ENCODE peak calls at places on chromosome 21, in eight cellular contexts. A is LNCaP clone FGC, R is uterus, Q is body of pancreas, K is Calu3, P is K562, U is cardiac muscle cell, H is psoas muscle. S is an unnamed sample.

GRCh38 chr21:35578831-35579470 is 481.4 kb downstream of the SETD4 start:
- DNase-seq in A (no peak), R (no peak), Q (no peak), K (no peak), P (peak; percentile 17), U (no peak), H (no peak), S (no peak)

GRCh38 chr21:36079010-36079649 is 9.3 kb downstream of the CBR1 start:
- DNase-seq in K (no peak), U (no peak), R (no peak), A (no peak), H (no peak), P (peak; percentile 66), Q (peak; percentile 24), S (no peak)

GRCh38 chr21:32371913-32372314 is 20.9 kb downstream of the URB1 start:
- DNase-seq in K (no peak), U (no peak), A (no peak), H (no peak), P (no peak), Q (no peak), R (peak; percentile 54), S (no peak)

GRCh38 chr21:26920055-26920454 is 46.8 kb downstream of the ADAMTS5 start:
- DNase-seq in P (no peak), Q (peak; percentile 48), U (no peak), A (peak; percentile 51), H (no peak), R (no peak), K (no peak), S (no peak)

GRCh38 chr21:31446206-31446900 is 102.3 kb upstream of the TIAM1 start:
- DNase-seq in Q (no peak), A (no peak), U (no peak), K (no peak), R (no peak), H (no peak), P (no peak), S (no peak)

GRCh38 chr21:16216595-16216994 is 486.8 kb downstream of the USP25 start:
- DNase-seq in K (no peak), P (no peak), A (no peak), Q (no peak), H (no peak), U (no peak), R (no peak), S (no peak)

GRCh38 chr21:33021150-33021549 is 4.6 kb upstream of the OLIG2 start:
- DNase-seq in U (no peak), A (no peak), K (no peak), R (no peak), H (no peak), P (no peak), Q (no peak), S (no peak)

GRCh38 chr21:33951276-33952178 is 35.9 kb upstream of the ATP5PO start:
- DNase-seq in U (no peak), H (no peak), R (no peak), Q (no peak), K (no peak), P (no peak), A (no peak), S (no peak)

GRCh38 chr21:35349378-35350080 is 300.4 kb upstream of the RUNX1 start:
- DNase-seq in A (no peak), H (no peak), P (no peak), U (no peak), K (no peak), R (no peak), Q (no peak), S (no peak)

GRCh38 chr21:37257526-37257966 is 9.6 kb downstream of the VPS26C start:
- DNase-seq in A (no peak), U (no peak), K (peak; percentile 21), R (peak; percentile 22), H (peak; percentile 58), P (no peak), Q (peak; percentile 17), S (no peak)

GRCh38 chr21:40631201-40631600 is 215.8 kb downstream of the DSCAM start:
- DNase-seq in H (no peak), P (no peak), A (no peak), K (no peak), Q (no peak), R (no peak), U (no peak), S (no peak)

GRCh38 chr21:16407403-16408279 is 677.9 kb downstream of the USP25 start:
- DNase-seq in A (peak; percentile 76), K (no peak), Q (no peak), H (no peak), R (no peak), P (no peak), U (peak; percentile 4), S (no peak)

GRCh38 chr21:26810266-26810665 is 34.9 kb downstream of the ADAMTS1 start:
- DNase-seq in U (no peak), R (no peak), P (no peak), H (no peak), K (no peak), A (no peak), Q (no peak), S (no peak)

GRCh38 chr21:32726742-32727477 is 903 bp downstream of the SYNJ1 start:
- DNase-seq in R (no peak), K (peak; percentile 3), Q (peak; percentile 34), U (peak; percentile 49), A (no peak), H (no peak), P (peak; percentile 66), S (no peak)

GRCh38 chr21:34881894-34882371 is 167.2 kb downstream of the RUNX1 start:
- DNase-seq in R (no peak), Q (no peak), U (no peak), A (no peak), K (no peak), P (no peak), H (no peak), S (no peak)

GRCh38 chr21:15272171-15272570 is 207.4 kb upstream of the NRIP1 start:
- DNase-seq in H (no peak), U (no peak), R (no peak), A (no peak), P (no peak), K (peak; percentile 28), Q (no peak), S (no peak)

DNA sequence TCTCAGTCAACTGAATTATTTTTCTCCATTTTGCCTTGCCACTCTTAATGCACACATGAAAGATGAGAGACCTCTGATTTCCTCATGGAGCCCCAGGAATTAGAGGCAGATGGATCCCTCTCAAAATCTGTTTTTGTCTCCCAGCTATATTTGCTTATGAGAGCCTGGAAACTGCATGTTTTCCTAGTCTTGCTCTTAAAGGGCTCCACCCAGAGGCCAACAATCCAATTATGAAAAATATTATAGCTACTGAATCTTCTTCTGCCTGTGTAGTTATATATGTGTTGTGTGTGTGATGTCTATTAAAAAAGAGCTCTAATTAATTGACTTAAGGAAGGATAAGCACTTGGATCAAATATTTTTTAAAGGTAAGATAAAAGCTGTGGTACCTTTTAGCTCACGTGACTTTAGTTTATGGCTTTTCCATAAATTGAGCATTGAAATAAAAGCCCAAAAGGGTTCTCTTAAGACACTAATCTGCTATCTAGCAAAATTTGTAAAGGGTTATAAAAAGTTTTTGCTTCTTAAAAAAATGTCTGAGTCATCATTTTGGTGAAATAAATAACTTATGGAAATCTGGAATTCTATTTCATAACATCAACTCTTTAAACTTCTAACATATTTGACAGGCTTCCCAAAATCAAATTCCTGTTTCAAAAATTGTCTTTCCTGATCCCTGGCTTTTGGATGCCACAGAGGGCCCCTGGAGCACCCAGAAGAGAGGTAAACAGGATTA is 31.2 kb upstream of the TSPEAR start:
- DNase-seq in A (no peak), U (no peak), P (peak; percentile 41), H (no peak), Q (no peak), K (no peak), R (no peak), S (no peak)
- TF ChIP-seq CTCF in A (peak; percentile 47), U (peak; percentile 34), P (peak; percentile 67), H (no peak), Q (no peak), K (no peak), R (no peak), S (peak; percentile 80)

GRCh38 chr21:42258885-42259407 is 40.0 kb downstream of the ABCG1 start:
- DNase-seq in U (no peak), A (no peak), H (peak; percentile 62), K (no peak), P (no peak), R (no peak), Q (no peak), S (no peak)
- TF ChIP-seq CTCF in U (no peak), A (no peak), H (no peak), K (no peak), P (no peak), R (no peak), Q (no peak), S (peak; percentile 48)

DNA sequence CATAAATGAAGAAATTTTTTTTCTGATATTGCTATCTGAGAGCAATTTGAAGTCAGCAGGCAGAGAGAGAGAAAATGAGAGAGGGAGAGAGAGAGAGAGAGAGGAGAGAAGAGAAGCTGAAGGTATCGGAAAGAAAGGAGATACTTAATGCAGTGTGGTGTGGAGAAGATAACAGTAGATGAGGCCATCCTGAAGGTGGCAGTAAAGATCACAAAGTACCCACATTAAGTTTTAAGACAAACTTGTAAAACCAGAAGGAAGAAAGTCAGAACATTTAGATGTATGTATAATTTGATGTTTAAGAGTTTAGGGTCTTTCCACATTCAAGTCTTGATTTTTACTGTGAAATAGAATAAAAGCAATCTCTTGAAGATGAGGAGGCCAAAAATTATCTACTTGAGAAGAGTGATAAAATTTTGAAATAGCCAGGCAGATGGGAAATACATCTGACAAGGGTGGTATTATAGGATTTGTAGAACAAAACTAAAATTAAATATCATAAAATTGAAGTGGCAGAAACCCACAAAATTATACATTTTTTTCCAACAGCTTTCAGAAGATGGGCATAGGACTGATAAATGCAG is 1753.4 kb downstream of the MRPL39 start:
- DNase-seq in H (no peak), Q (peak; percentile 13), R (no peak), P (peak; percentile 64), K (peak; percentile 1), A (peak; percentile 36), U (peak; percentile 36), S (no peak)
- TF ChIP-seq CTCF in H (peak; percentile 16), Q (peak; percentile 42), R (peak; percentile 33), P (peak; percentile 55), K (no peak), A (peak; percentile 72), U (peak; percentile 5), S (peak; percentile 52)

DNA sequence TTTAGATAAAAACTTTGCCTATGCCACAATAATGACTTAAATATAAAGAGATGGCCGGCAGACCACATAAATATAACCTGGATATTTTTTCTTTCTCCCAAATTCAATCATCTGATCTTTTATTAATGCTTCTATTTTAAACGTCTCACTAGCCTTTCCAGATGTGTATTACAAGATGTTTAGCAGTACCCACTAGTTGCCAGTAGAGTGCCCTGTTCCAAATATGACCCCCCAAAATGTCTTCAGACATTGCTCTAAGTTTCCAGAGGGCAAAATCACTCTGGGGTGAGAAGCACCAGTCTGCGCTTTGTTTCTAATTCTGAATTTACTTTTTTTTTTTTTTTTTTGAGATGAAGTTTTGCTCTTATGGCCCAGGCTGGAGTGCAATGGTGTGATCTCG is 268.1 kb downstream of the GRIK1 start:
- DNase-seq in P (peak; percentile 47), Q (no peak), H (no peak), A (no peak), U (no peak), R (no peak), K (no peak), S (no peak)
- TF ChIP-seq CTCF in P (peak; percentile 54), Q (no peak), H (no peak), A (no peak), U (no peak), R (no peak), K (no peak), S (peak; percentile 35)

GRCh38 chr21:21232320-21232719 is 234.1 kb downstream of the NCAM2 start:
- DNase-seq in U (peak; percentile 35), H (no peak), R (no peak), Q (no peak), K (no peak), A (peak; percentile 54), P (peak; percentile 30), S (no peak)
- TF ChIP-seq CTCF in U (peak; percentile 62), H (no peak), R (no peak), Q (peak; percentile 22), K (no peak), A (peak; percentile 59), P (peak; percentile 42), S (peak; percentile 89)

S was measured in chondrocyte.